ENCODE peak calls at places on chromosomes 13 and 19, in seven cellular contexts. Z is ovary, A is fibroblast of lung, Y is neural crest cell, B is B cell, K is left lung, J is fibroblast of pulmonary artery. L is an unnamed sample.

GRCh38 chr13:113209336-113209879 is at the start of gene CUL4A:
- DNase-seq in Z (peak), B (peak), Y (peak), K (peak), J (peak), A (peak), L (peak)

GRCh38 chr19:38264486-38265212 is at the start of gene SPINT2:
- DNase-seq in B (peak), A (no peak), Y (peak), Z (peak), K (peak), J (no peak), L (peak)

GRCh38 chr13:50085063-50085462 is 69.8 kb downstream of the KCNRG start:
- DNase-seq in J (peak), B (no peak), Z (no peak), A (no peak), Y (no peak), K (no peak), L (peak)

GRCh38 chr19:4086336-4086953 is 19.7 kb upstream of the ZBTB7A start:
- DNase-seq in A (no peak), J (no peak), B (no peak), K (no peak), Y (no peak), Z (no peak), L (no peak)

GRCh38 chr13:38763446-38764381 is 76.8 kb downstream of the FREM2 start:
- DNase-seq in A (peak), Y (peak), K (no peak), B (no peak), Z (no peak), J (peak), L (peak)

GRCh38 chr19:46691104-46691503 is 25.8 kb downstream of the PRKD2 start:
- DNase-seq in A (no peak), K (no peak), Y (no peak), B (no peak), J (no peak), Z (no peak), L (no peak)

GRCh38 chr19:39128511-39129079 is 3.0 kb downstream of the PAK4 start:
- DNase-seq in J (no peak), Z (no peak), Y (no peak), B (no peak), A (no peak), K (no peak), L (no peak)

GRCh38 chr13:41383400-41383799 is 72.3 kb downstream of the NAA16 start:
- DNase-seq in Y (no peak), J (peak), B (no peak), Z (no peak), K (no peak), A (peak), L (no peak)

GRCh38 chr13:33123066-33123940 is 107.1 kb downstream of the KL start:
- DNase-seq in K (no peak), Y (no peak), B (no peak), A (peak), J (peak), Z (no peak), L (no peak)

GRCh38 chr13:99655351-99656091 is 154.2 kb downstream of the TM9SF2 start:
- DNase-seq in Y (no peak), Z (no peak), A (peak), J (no peak), B (no peak), K (no peak), L (no peak)

GRCh38 chr13:25335856-25336255 is 34.4 kb downstream of the NUP58 start:
- DNase-seq in Z (no peak), B (no peak), J (peak), K (no peak), A (peak), Y (no peak), L (no peak)

GRCh38 chr13:99265162-99265822 is 7.1 kb upstream of the GPR18 start:
- DNase-seq in B (no peak), Y (no peak), A (no peak), K (no peak), J (no peak), Z (no peak), L (no peak)

GRCh38 chr19:7004313-7004931 is 16.8 kb downstream of the MBD3L2B start:
- DNase-seq in Y (peak), Z (no peak), J (no peak), A (peak), K (no peak), B (no peak), L (peak)

GRCh38 chr19:40241809-40242384 is 15.4 kb upstream of the CCNP start:
- DNase-seq in Z (peak), B (no peak), Y (no peak), J (peak), A (peak), K (peak), L (no peak)

GRCh38 chr19:38812004-38812840 is 523 bp downstream of the LGALS4 start:
- DNase-seq in K (no peak), Z (no peak), B (no peak), A (no peak), Y (no peak), J (no peak), L (no peak)

GRCh38 chr13:103531278-103531677 is 465.1 kb upstream of the SLC10A2 start:
- DNase-seq in A (no peak), Y (no peak), B (no peak), Z (no peak), K (no peak), J (no peak), L (no peak)

GRCh38 chr13:22561581-22561980 is 619.2 kb upstream of the SGCG start:
- DNase-seq in K (no peak), A (no peak), Y (no peak), B (no peak), Z (no peak), J (no peak), L (no peak)

GRCh38 chr19:49701271-49701786 is 10.4 kb downstream of the CPT1C start:
- DNase-seq in Z (no peak), A (no peak), J (no peak), K (no peak), B (no peak), Y (no peak), L (peak)

GRCh38 chr13:98927954-98928927 is 49.6 kb downstream of the DOCK9 start:
- DNase-seq in A (peak), K (no peak), Y (no peak), B (no peak), Z (no peak), J (peak), L (no peak)

GRCh38 chr13:39379118-39379517 is 223.9 kb downstream of the LHFPL6 start:
- DNase-seq in Z (no peak), K (no peak), B (no peak), A (no peak), Y (no peak), J (no peak), L (no peak)

GRCh38 chr19:10290876-10291553 is 1.3 kb downstream of the ICAM5 start:
- DNase-seq in K (peak), A (no peak), Z (peak), B (no peak), J (no peak), Y (no peak), L (peak)

GRCh38 chr13:27395007-27395510 is 29.4 kb upstream of the GTF3A start:
- DNase-seq in Z (no peak), K (no peak), Y (no peak), A (no peak), B (no peak), J (no peak), L (no peak)

GRCh38 chr19:57248646-57249045 is 8.2 kb downstream of the ZNF805 start:
- DNase-seq in B (no peak), J (no peak), K (no peak), A (no peak), Y (no peak), Z (no peak), L (no peak)

GRCh38 chr19:48926909-48927308 is 6.6 kb upstream of the DHDH start:
- DNase-seq in J (peak), K (no peak), Y (no peak), Z (no peak), B (no peak), A (peak), L (no peak)

GRCh38 chr13:109725297-109725696 is 61.1 kb downstream of the IRS2 start:
- DNase-seq in K (no peak), Z (no peak), J (no peak), B (no peak), Y (no peak), A (no peak), L (no peak)

GRCh38 chr13:111846396-111847174 is 220.4 kb upstream of the SOX1 start:
- DNase-seq in Y (no peak), Z (no peak), J (no peak), B (no peak), A (no peak), K (no peak), L (no peak)

GRCh38 chr13:40252241-40252640 is 414.2 kb downstream of the FOXO1 start:
- DNase-seq in J (no peak), Z (no peak), Y (no peak), B (no peak), A (no peak), K (no peak), L (no peak)

GRCh38 chr13:89688908-89689307 is 1658.6 kb upstream of the MIR17HG start:
- DNase-seq in K (no peak), Y (no peak), A (peak), J (peak), Z (no peak), B (no peak), L (no peak)

GRCh38 chr19:32397736-32398135 is 7.8 kb upstream of the DPY19L3 start:
- DNase-seq in K (no peak), A (peak), Y (no peak), B (no peak), J (peak), Z (no peak), L (no peak)

GRCh38 chr13:46995874-46996273 is 99.0 kb upstream of the HTR2A start:
- DNase-seq in K (no peak), A (no peak), B (no peak), Z (no peak), Y (no peak), J (no peak), L (no peak)

GRCh38 chr19:934865-935422 is 9.1 kb downstream of the ARID3A start:
- DNase-seq in Z (peak), B (no peak), K (peak), A (peak), Y (no peak), J (peak), L (no peak)

GRCh38 chr19:57438925-57439324 is 3.8 kb downstream of the ZNF749 start:
- DNase-seq in A (no peak), Z (no peak), K (no peak), B (no peak), J (no peak), Y (no peak), L (no peak)

GRCh38 chr13:112885782-112886268 is 83.2 kb upstream of the MCF2L start:
- DNase-seq in Y (peak), A (peak), J (peak), Z (peak), K (peak), B (no peak), L (peak)

GRCh38 chr19:2500157-2500556 is 24.2 kb downstream of the GADD45B start:
- DNase-seq in B (no peak), Y (no peak), J (no peak), Z (no peak), A (no peak), K (no peak), L (no peak)

GRCh38 chr13:109779074-109779473 is 7.3 kb downstream of the IRS2 start:
- DNase-seq in B (no peak), Y (no peak), Z (no peak), K (no peak), A (peak), J (no peak), L (no peak)

GRCh38 chr13:107373551-107373950 is 805.6 kb upstream of the ARGLU1 start:
- DNase-seq in J (peak), B (no peak), Y (no peak), A (peak), K (no peak), Z (no peak), L (no peak)

GRCh38 chr13:109872864-109873263 is 86.5 kb upstream of the IRS2 start:
- DNase-seq in J (no peak), Y (no peak), A (no peak), K (no peak), Z (no peak), B (no peak), L (no peak)

GRCh38 chr13:112783946-112784500 is 94.2 kb downstream of the ATP11A start:
- DNase-seq in A (no peak), Z (no peak), K (peak), Y (no peak), B (no peak), J (no peak), L (peak)

GRCh38 chr19:38849746-38850230 is at the start of gene HNRNPL:
- DNase-seq in A (no peak), Y (peak), Z (no peak), B (peak), K (peak), J (no peak), L (peak)

DNA sequence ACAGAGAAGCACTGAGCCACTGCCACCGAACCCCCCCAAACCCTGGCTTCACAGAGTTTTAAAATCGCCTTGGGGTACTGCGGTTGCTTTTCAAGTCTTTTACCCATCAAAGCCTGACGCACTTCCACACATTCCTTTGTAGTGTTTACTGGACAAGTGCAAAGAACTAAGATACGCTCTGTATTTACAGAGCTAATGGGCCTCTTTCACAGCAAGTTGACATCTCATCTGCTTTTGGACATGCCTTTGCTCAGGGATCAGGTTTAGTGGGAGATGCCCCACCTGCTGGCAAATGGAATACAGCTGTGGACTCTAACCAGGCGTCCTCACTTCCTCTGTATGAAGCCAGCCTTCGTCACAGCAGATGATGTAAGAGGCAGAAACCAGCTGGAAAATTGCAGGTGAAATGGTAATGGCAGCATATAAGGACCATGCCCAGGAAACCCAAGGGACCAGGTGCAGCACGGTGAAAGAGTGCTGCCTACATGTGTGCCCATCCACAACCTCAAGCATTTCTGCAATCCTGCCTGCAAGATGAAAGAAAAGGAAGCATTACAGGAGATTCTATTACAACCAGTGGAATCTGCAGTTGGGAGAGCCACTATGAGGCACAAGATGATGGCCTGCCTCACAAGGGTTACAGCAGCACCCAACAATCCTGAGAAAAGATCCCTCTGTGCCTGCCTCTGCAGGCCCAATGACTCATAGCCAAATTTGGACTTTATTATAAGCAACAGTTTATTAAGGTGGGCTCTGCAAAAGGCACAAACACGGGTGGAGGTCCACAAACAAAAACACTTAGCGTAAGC is 34.7 kb downstream of the BRD4 start:
- DNase-seq in Y (no peak), J (peak), A (peak), B (no peak), Z (no peak), K (no peak), L (no peak)
- TF ChIP-seq CTCF in Y (no peak), J (peak), A (peak), B (no peak), Z (no peak), K (no peak), L (no peak)

DNA sequence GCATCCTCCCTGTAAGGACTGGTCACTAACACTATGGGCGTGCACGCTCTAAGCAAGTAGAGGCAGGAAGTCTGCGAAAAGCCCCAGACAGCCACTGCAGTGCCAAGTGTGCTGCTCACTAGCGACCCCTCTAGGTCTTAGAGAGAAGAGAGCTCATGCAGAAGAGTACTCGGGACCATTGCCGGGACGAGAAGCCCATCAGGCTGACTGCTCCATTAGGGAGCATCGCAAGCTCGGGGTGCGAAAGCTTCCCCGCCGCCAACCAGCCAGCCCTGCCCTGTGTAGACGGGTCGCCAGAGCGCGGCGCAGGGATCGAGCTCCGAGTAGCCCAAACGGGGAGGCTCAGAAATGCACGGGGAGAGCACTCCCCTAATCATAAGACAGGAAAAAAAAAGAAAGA is 16.6 kb downstream of the POU4F1 start:
- DNase-seq in B (no peak), J (no peak), Z (no peak), A (no peak), Y (no peak), K (peak), L (no peak)
- TF ChIP-seq CTCF in B (no peak), J (peak), Z (no peak), A (peak), Y (peak), K (no peak), L (peak)

DNA sequence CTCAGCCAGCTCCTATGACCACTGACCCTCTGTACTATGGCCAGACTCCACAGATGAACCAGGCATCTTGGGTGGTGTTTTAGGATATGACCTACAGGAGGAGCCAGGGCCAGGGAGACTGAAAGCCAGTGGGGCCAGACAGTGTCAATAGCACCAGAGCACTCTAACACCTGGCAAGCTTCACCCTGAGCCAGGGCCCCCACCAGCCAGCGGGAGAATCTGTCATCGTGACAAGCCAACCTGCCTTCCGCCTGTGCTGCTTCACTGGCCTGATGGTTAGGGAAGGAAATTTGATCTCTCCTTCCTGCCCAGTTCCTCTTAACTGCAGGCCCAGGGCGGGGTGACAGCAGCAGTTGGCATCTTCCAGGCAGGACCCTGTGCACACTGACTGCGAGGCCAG is 222.4 kb downstream of the UQCRFS1 start:
- DNase-seq in B (no peak), K (no peak), Y (no peak), Z (no peak), A (no peak), J (no peak), L (peak)
- TF ChIP-seq CTCF in B (no peak), K (no peak), Y (no peak), Z (no peak), A (no peak), J (no peak), L (peak)

GRCh38 chr19:33796164-33797100 is at the start of gene KCTD15:
- DNase-seq in K (no peak), Z (peak), J (peak), Y (peak), B (no peak), A (peak), L (peak)

GRCh38 chr19:33798701-33799111 is 2.0 kb downstream of the KCTD15 start:
- DNase-seq in Y (no peak), Z (no peak), J (peak), A (peak), K (no peak), B (no peak), L (no peak)

GRCh38 chr19:33794578-33795369 is 1.9 kb upstream of the KCTD15 start:
- DNase-seq in Z (peak), A (peak), K (no peak), Y (no peak), B (no peak), J (peak), L (peak)

GRCh38 chr19:33797821-33798633 is 1.4 kb downstream of the KCTD15 start:
- DNase-seq in Y (peak), J (peak), B (no peak), K (no peak), Z (peak), A (peak), L (peak)

GRCh38 chr19:33795370-33796163 is 1.1 kb upstream of the KCTD15 start:
- DNase-seq in Y (peak), J (peak), A (peak), B (no peak), Z (peak), K (peak), L (peak)
- TF ChIP-seq CTCF in Y (peak), J (peak), A (peak), B (peak), Z (peak), K (peak), L (peak)

DNA sequence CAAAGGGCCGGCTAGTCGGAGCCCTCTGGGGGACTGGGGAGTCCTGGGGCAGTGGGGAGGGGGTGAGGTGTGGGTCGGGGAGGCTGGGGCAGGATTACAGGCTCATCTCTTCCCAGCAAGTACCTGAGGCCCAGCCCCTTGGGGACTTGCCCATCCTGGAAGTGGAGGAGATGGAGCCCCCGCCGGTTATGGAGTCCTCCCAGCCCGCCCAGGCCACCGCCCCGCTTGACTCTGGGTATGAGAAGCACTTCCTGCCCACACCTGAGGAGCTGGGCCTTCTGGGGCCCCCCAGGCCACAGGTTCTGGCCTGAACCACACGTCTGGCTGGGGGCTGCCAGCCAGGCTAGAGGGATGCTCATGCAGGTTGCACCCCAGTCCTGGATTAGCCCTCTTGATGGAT is 9.9 kb downstream of the PALM3 start:
- DNase-seq in J (no peak), Y (no peak), B (no peak), A (no peak), K (no peak), Z (no peak), L (no peak)
- TF ChIP-seq CTCF in J (no peak), Y (no peak), B (no peak), A (no peak), K (no peak), Z (no peak), L (no peak)

DNA sequence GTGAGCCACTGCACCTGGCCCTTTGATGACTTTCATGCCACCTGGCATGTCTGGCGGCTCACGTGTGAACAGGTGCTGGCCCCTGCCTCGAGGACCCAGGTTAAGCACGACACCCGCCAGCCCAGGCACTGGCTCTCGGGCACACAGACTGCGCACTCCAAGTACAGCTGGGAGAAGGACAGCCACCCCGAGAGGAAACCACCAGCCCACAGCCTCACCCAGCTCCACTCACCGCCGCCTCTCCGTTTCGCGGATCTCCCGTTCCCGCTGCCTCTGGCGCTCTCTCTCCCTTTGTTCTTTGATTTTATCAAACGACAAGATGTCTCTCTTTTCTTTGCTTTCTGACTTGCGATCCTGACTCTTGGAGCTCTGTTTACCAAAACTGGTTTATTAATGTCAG is 27.4 kb upstream of the TINCR start:
- DNase-seq in A (no peak), B (no peak), J (no peak), K (no peak), Y (no peak), Z (no peak), L (no peak)
- TF ChIP-seq CTCF in A (no peak), B (no peak), J (no peak), K (no peak), Y (no peak), Z (no peak), L (no peak)

GRCh38 chr13:51923983-51924539 is 62.3 kb downstream of the CCDC70 start:
- DNase-seq in K (no peak), A (no peak), B (no peak), Y (no peak), Z (no peak), J (no peak), L (no peak)
- TF ChIP-seq CTCF in K (no peak), A (no peak), B (no peak), Y (peak), Z (no peak), J (peak), L (peak)

L was measured in nephron progenitor cell.